ENCODE peak calls at places on chromosomes 2 and 18, in ten cellular contexts. One of them, this sample, is unnamed.
A peak's percentile ranks its signal among the peaks of the same experiment; 100 is the strongest.

GRCh38 chr2:25068193-25068592 is 26.3 kb downstream of the EFR3B start:
- DNase-seq in lower lobe of right lung: no peak
- DNase-seq in GM12891: no peak
- DNase-seq in T-cell: no peak
- DNase-seq in neural crest cell: no peak
- DNase-seq in KG1: no peak
- DNase-seq in activated CD4-positive, alpha-beta T cell treated with anti-CD3 and anti-CD28 coated beads, Interleukin-2, amount 10 ng/mL, durations not matched to agents 7 days and 5 days: no peak
- DNase-seq in CD8-positive, alpha-beta memory T cell: no peak
- DNase-seq in activated naive CD8-positive, alpha-beta T cell treated with anti-CD3 and anti-CD28 coated beads for 36 hours: no peak
- DNase-seq in H9: no peak
- DNase-seq in this sample: no peak

GRCh38 chr2:188089896-188090295 is 201.8 kb upstream of the GULP1 start:
- DNase-seq in CD8-positive, alpha-beta memory T cell: no peak
- DNase-seq in activated naive CD8-positive, alpha-beta T cell treated with anti-CD3 and anti-CD28 coated beads for 36 hours: no peak
- DNase-seq in activated CD4-positive, alpha-beta T cell treated with anti-CD3 and anti-CD28 coated beads, Interleukin-2, amount 10 ng/mL, durations not matched to agents 7 days and 5 days: no peak
- DNase-seq in H9: no peak
- DNase-seq in T-cell: no peak
- DNase-seq in lower lobe of right lung: no peak
- DNase-seq in GM12891: no peak
- DNase-seq in neural crest cell: no peak
- DNase-seq in KG1: no peak
- DNase-seq in this sample: no peak

GRCh38 chr2:64447317-64448060 is 6.5 kb upstream of the LGALSL start:
- DNase-seq in neural crest cell: no peak
- DNase-seq in GM12891: no peak
- DNase-seq in lower lobe of right lung: no peak
- DNase-seq in H9: no peak
- DNase-seq in T-cell: no peak
- DNase-seq in CD8-positive, alpha-beta memory T cell: no peak
- DNase-seq in KG1: no peak
- DNase-seq in activated CD4-positive, alpha-beta T cell treated with anti-CD3 and anti-CD28 coated beads, Interleukin-2, amount 10 ng/mL, durations not matched to agents 7 days and 5 days: no peak
- DNase-seq in activated naive CD8-positive, alpha-beta T cell treated with anti-CD3 and anti-CD28 coated beads for 36 hours: no peak
- DNase-seq in this sample: no peak

GRCh38 chr18:4453712-4454547 is 1.2 kb downstream of the DLGAP1 start:
- DNase-seq in lower lobe of right lung: peak; percentile 37
- DNase-seq in H9: peak; percentile 70
- DNase-seq in neural crest cell: peak; percentile 54
- DNase-seq in activated naive CD8-positive, alpha-beta T cell treated with anti-CD3 and anti-CD28 coated beads for 36 hours: no peak
- DNase-seq in T-cell: no peak
- DNase-seq in activated CD4-positive, alpha-beta T cell treated with anti-CD3 and anti-CD28 coated beads, Interleukin-2, amount 10 ng/mL, durations not matched to agents 7 days and 5 days: no peak
- DNase-seq in KG1: no peak
- DNase-seq in CD8-positive, alpha-beta memory T cell: no peak
- DNase-seq in GM12891: no peak
- DNase-seq in this sample: no peak

GRCh38 chr2:10036095-10036879 is 7.1 kb upstream of the KLF11 start:
- DNase-seq in GM12891: no peak
- DNase-seq in activated CD4-positive, alpha-beta T cell treated with anti-CD3 and anti-CD28 coated beads, Interleukin-2, amount 10 ng/mL, durations not matched to agents 7 days and 5 days: no peak
- DNase-seq in KG1: no peak
- DNase-seq in CD8-positive, alpha-beta memory T cell: peak; percentile 28
- DNase-seq in neural crest cell: no peak
- DNase-seq in lower lobe of right lung: peak; percentile 73
- DNase-seq in activated naive CD8-positive, alpha-beta T cell treated with anti-CD3 and anti-CD28 coated beads for 36 hours: peak; percentile 44
- DNase-seq in H9: no peak
- DNase-seq in T-cell: peak; percentile 43
- DNase-seq in this sample: peak; percentile 26

GRCh38 chr18:57895182-57895581 is 92.1 kb upstream of the ATP8B1 start:
- DNase-seq in activated naive CD8-positive, alpha-beta T cell treated with anti-CD3 and anti-CD28 coated beads for 36 hours: no peak
- DNase-seq in CD8-positive, alpha-beta memory T cell: no peak
- DNase-seq in GM12891: no peak
- DNase-seq in activated CD4-positive, alpha-beta T cell treated with anti-CD3 and anti-CD28 coated beads, Interleukin-2, amount 10 ng/mL, durations not matched to agents 7 days and 5 days: no peak
- DNase-seq in H9: no peak
- DNase-seq in KG1: no peak
- DNase-seq in neural crest cell: no peak
- DNase-seq in lower lobe of right lung: no peak
- DNase-seq in T-cell: no peak
- DNase-seq in this sample: no peak

GRCh38 chr2:230018153-230018552 is 50.6 kb downstream of the SLC16A14 start:
- DNase-seq in T-cell: no peak
- DNase-seq in neural crest cell: no peak
- DNase-seq in activated naive CD8-positive, alpha-beta T cell treated with anti-CD3 and anti-CD28 coated beads for 36 hours: no peak
- DNase-seq in KG1: no peak
- DNase-seq in H9: no peak
- DNase-seq in lower lobe of right lung: no peak
- DNase-seq in activated CD4-positive, alpha-beta T cell treated with anti-CD3 and anti-CD28 coated beads, Interleukin-2, amount 10 ng/mL, durations not matched to agents 7 days and 5 days: no peak
- DNase-seq in GM12891: no peak
- DNase-seq in CD8-positive, alpha-beta memory T cell: no peak
- DNase-seq in this sample: no peak

GRCh38 chr2:110768591-110768990 is 36.2 kb downstream of the ACOXL start:
- DNase-seq in KG1: no peak
- DNase-seq in neural crest cell: no peak
- DNase-seq in CD8-positive, alpha-beta memory T cell: no peak
- DNase-seq in lower lobe of right lung: no peak
- DNase-seq in GM12891: no peak
- DNase-seq in T-cell: no peak
- DNase-seq in activated naive CD8-positive, alpha-beta T cell treated with anti-CD3 and anti-CD28 coated beads for 36 hours: no peak
- DNase-seq in activated CD4-positive, alpha-beta T cell treated with anti-CD3 and anti-CD28 coated beads, Interleukin-2, amount 10 ng/mL, durations not matched to agents 7 days and 5 days: no peak
- DNase-seq in H9: no peak
- DNase-seq in this sample: no peak

GRCh38 chr2:177923323-177923722 is 149.3 kb downstream of the PDE11A start:
- DNase-seq in CD8-positive, alpha-beta memory T cell: no peak
- DNase-seq in activated naive CD8-positive, alpha-beta T cell treated with anti-CD3 and anti-CD28 coated beads for 36 hours: no peak
- DNase-seq in neural crest cell: no peak
- DNase-seq in GM12891: no peak
- DNase-seq in H9: no peak
- DNase-seq in KG1: no peak
- DNase-seq in activated CD4-positive, alpha-beta T cell treated with anti-CD3 and anti-CD28 coated beads, Interleukin-2, amount 10 ng/mL, durations not matched to agents 7 days and 5 days: no peak
- DNase-seq in lower lobe of right lung: no peak
- DNase-seq in T-cell: no peak
- DNase-seq in this sample: no peak

GRCh38 chr2:71786291-71787107 is 333.1 kb downstream of the DYSF start:
- DNase-seq in H9: peak; percentile 20
- DNase-seq in activated CD4-positive, alpha-beta T cell treated with anti-CD3 and anti-CD28 coated beads, Interleukin-2, amount 10 ng/mL, durations not matched to agents 7 days and 5 days: no peak
- DNase-seq in neural crest cell: no peak
- DNase-seq in GM12891: no peak
- DNase-seq in lower lobe of right lung: no peak
- DNase-seq in KG1: no peak
- DNase-seq in T-cell: no peak
- DNase-seq in activated naive CD8-positive, alpha-beta T cell treated with anti-CD3 and anti-CD28 coated beads for 36 hours: no peak
- DNase-seq in CD8-positive, alpha-beta memory T cell: no peak
- DNase-seq in this sample: no peak

GRCh38 chr2:45813003-45813601 is 161.6 kb downstream of the PRKCE start:
- DNase-seq in KG1: no peak
- DNase-seq in H9: no peak
- DNase-seq in activated naive CD8-positive, alpha-beta T cell treated with anti-CD3 and anti-CD28 coated beads for 36 hours: no peak
- DNase-seq in CD8-positive, alpha-beta memory T cell: no peak
- DNase-seq in T-cell: no peak
- DNase-seq in neural crest cell: peak; percentile 6
- DNase-seq in GM12891: no peak
- DNase-seq in activated CD4-positive, alpha-beta T cell treated with anti-CD3 and anti-CD28 coated beads, Interleukin-2, amount 10 ng/mL, durations not matched to agents 7 days and 5 days: no peak
- DNase-seq in lower lobe of right lung: no peak
- DNase-seq in this sample: no peak

GRCh38 chr2:166765141-166765540 is 123.1 kb upstream of the XIRP2 start:
- DNase-seq in H9: peak; percentile 58
- DNase-seq in activated CD4-positive, alpha-beta T cell treated with anti-CD3 and anti-CD28 coated beads, Interleukin-2, amount 10 ng/mL, durations not matched to agents 7 days and 5 days: no peak
- DNase-seq in T-cell: no peak
- DNase-seq in lower lobe of right lung: no peak
- DNase-seq in neural crest cell: no peak
- DNase-seq in KG1: no peak
- DNase-seq in GM12891: no peak
- DNase-seq in activated naive CD8-positive, alpha-beta T cell treated with anti-CD3 and anti-CD28 coated beads for 36 hours: no peak
- DNase-seq in CD8-positive, alpha-beta memory T cell: no peak
- DNase-seq in this sample: no peak

GRCh38 chr2:65278450-65279030 is 50.9 kb downstream of the ACTR2 start:
- DNase-seq in activated naive CD8-positive, alpha-beta T cell treated with anti-CD3 and anti-CD28 coated beads for 36 hours: no peak
- DNase-seq in T-cell: no peak
- DNase-seq in neural crest cell: no peak
- DNase-seq in H9: no peak
- DNase-seq in GM12891: no peak
- DNase-seq in lower lobe of right lung: no peak
- DNase-seq in activated CD4-positive, alpha-beta T cell treated with anti-CD3 and anti-CD28 coated beads, Interleukin-2, amount 10 ng/mL, durations not matched to agents 7 days and 5 days: no peak
- DNase-seq in KG1: no peak
- DNase-seq in CD8-positive, alpha-beta memory T cell: no peak
- DNase-seq in this sample: no peak

GRCh38 chr18:649341-649740 is 8.1 kb upstream of the TYMS start:
- DNase-seq in H9: no peak
- DNase-seq in CD8-positive, alpha-beta memory T cell: no peak
- DNase-seq in GM12891: no peak
- DNase-seq in lower lobe of right lung: no peak
- DNase-seq in T-cell: no peak
- DNase-seq in activated naive CD8-positive, alpha-beta T cell treated with anti-CD3 and anti-CD28 coated beads for 36 hours: no peak
- DNase-seq in KG1: no peak
- DNase-seq in neural crest cell: no peak
- DNase-seq in activated CD4-positive, alpha-beta T cell treated with anti-CD3 and anti-CD28 coated beads, Interleukin-2, amount 10 ng/mL, durations not matched to agents 7 days and 5 days: no peak
- DNase-seq in this sample: no peak

GRCh38 chr2:58436842-58437241 is 195.7 kb upstream of the FANCL start:
- DNase-seq in activated naive CD8-positive, alpha-beta T cell treated with anti-CD3 and anti-CD28 coated beads for 36 hours: no peak
- DNase-seq in lower lobe of right lung: no peak
- DNase-seq in CD8-positive, alpha-beta memory T cell: no peak
- DNase-seq in neural crest cell: no peak
- DNase-seq in GM12891: no peak
- DNase-seq in T-cell: no peak
- DNase-seq in KG1: no peak
- DNase-seq in H9: no peak
- DNase-seq in activated CD4-positive, alpha-beta T cell treated with anti-CD3 and anti-CD28 coated beads, Interleukin-2, amount 10 ng/mL, durations not matched to agents 7 days and 5 days: no peak
- DNase-seq in this sample: no peak

GRCh38 chr2:230472619-230473018 is 56.6 kb downstream of the SP100 start:
- DNase-seq in lower lobe of right lung: no peak
- DNase-seq in neural crest cell: no peak
- DNase-seq in activated CD4-positive, alpha-beta T cell treated with anti-CD3 and anti-CD28 coated beads, Interleukin-2, amount 10 ng/mL, durations not matched to agents 7 days and 5 days: no peak
- DNase-seq in GM12891: no peak
- DNase-seq in H9: no peak
- DNase-seq in activated naive CD8-positive, alpha-beta T cell treated with anti-CD3 and anti-CD28 coated beads for 36 hours: peak; percentile 45
- DNase-seq in CD8-positive, alpha-beta memory T cell: no peak
- DNase-seq in KG1: no peak
- DNase-seq in T-cell: no peak
- DNase-seq in this sample: no peak

GRCh38 chr2:17813015-17813741 is 3.1 kb upstream of the MSGN1 start:
- DNase-seq in GM12891: no peak
- DNase-seq in lower lobe of right lung: no peak
- DNase-seq in neural crest cell: no peak
- DNase-seq in activated naive CD8-positive, alpha-beta T cell treated with anti-CD3 and anti-CD28 coated beads for 36 hours: no peak
- DNase-seq in activated CD4-positive, alpha-beta T cell treated with anti-CD3 and anti-CD28 coated beads, Interleukin-2, amount 10 ng/mL, durations not matched to agents 7 days and 5 days: no peak
- DNase-seq in H9: no peak
- DNase-seq in T-cell: no peak
- DNase-seq in CD8-positive, alpha-beta memory T cell: no peak
- DNase-seq in KG1: no peak
- DNase-seq in this sample: no peak

GRCh38 chr2:210000464-210001324 is 1.7 kb upstream of the RPE start:
- DNase-seq in GM12891: no peak
- DNase-seq in neural crest cell: no peak
- DNase-seq in H9: no peak
- DNase-seq in lower lobe of right lung: peak; percentile 46
- DNase-seq in KG1: no peak
- DNase-seq in activated CD4-positive, alpha-beta T cell treated with anti-CD3 and anti-CD28 coated beads, Interleukin-2, amount 10 ng/mL, durations not matched to agents 7 days and 5 days: no peak
- DNase-seq in activated naive CD8-positive, alpha-beta T cell treated with anti-CD3 and anti-CD28 coated beads for 36 hours: no peak
- DNase-seq in CD8-positive, alpha-beta memory T cell: no peak
- DNase-seq in T-cell: no peak
- DNase-seq in this sample: no peak

GRCh38 chr18:44520981-44521672 is 159.6 kb upstream of the SETBP1 start:
- DNase-seq in GM12891: no peak
- DNase-seq in activated naive CD8-positive, alpha-beta T cell treated with anti-CD3 and anti-CD28 coated beads for 36 hours: no peak
- DNase-seq in H9: no peak
- DNase-seq in CD8-positive, alpha-beta memory T cell: no peak
- DNase-seq in neural crest cell: no peak
- DNase-seq in lower lobe of right lung: no peak
- DNase-seq in activated CD4-positive, alpha-beta T cell treated with anti-CD3 and anti-CD28 coated beads, Interleukin-2, amount 10 ng/mL, durations not matched to agents 7 days and 5 days: no peak
- DNase-seq in T-cell: no peak
- DNase-seq in KG1: no peak
- DNase-seq in this sample: no peak

GRCh38 chr2:241542278-241542605 is 16.3 kb upstream of the BOK start:
- DNase-seq in activated naive CD8-positive, alpha-beta T cell treated with anti-CD3 and anti-CD28 coated beads for 36 hours: no peak
- DNase-seq in GM12891: no peak
- DNase-seq in KG1: no peak
- DNase-seq in activated CD4-positive, alpha-beta T cell treated with anti-CD3 and anti-CD28 coated beads, Interleukin-2, amount 10 ng/mL, durations not matched to agents 7 days and 5 days: no peak
- DNase-seq in neural crest cell: no peak
- DNase-seq in T-cell: no peak
- DNase-seq in lower lobe of right lung: peak; percentile 81
- DNase-seq in CD8-positive, alpha-beta memory T cell: no peak
- DNase-seq in H9: no peak
- DNase-seq in this sample: no peak

GRCh38 chr2:215361876-215362561 is 50.2 kb downstream of the ATIC start:
- DNase-seq in activated CD4-positive, alpha-beta T cell treated with anti-CD3 and anti-CD28 coated beads, Interleukin-2, amount 10 ng/mL, durations not matched to agents 7 days and 5 days: no peak
- DNase-seq in H9: no peak
- DNase-seq in neural crest cell: no peak
- DNase-seq in CD8-positive, alpha-beta memory T cell: no peak
- DNase-seq in T-cell: no peak
- DNase-seq in lower lobe of right lung: no peak
- DNase-seq in activated naive CD8-positive, alpha-beta T cell treated with anti-CD3 and anti-CD28 coated beads for 36 hours: no peak
- DNase-seq in GM12891: no peak
- DNase-seq in KG1: no peak
- DNase-seq in this sample: no peak

GRCh38 chr2:136411946-136412345 is 294.0 kb upstream of the CXCR4 start:
- DNase-seq in activated naive CD8-positive, alpha-beta T cell treated with anti-CD3 and anti-CD28 coated beads for 36 hours: no peak
- DNase-seq in neural crest cell: no peak
- DNase-seq in lower lobe of right lung: no peak
- DNase-seq in activated CD4-positive, alpha-beta T cell treated with anti-CD3 and anti-CD28 coated beads, Interleukin-2, amount 10 ng/mL, durations not matched to agents 7 days and 5 days: no peak
- DNase-seq in T-cell: no peak
- DNase-seq in GM12891: no peak
- DNase-seq in CD8-positive, alpha-beta memory T cell: no peak
- DNase-seq in H9: no peak
- DNase-seq in KG1: no peak
- DNase-seq in this sample: no peak

GRCh38 chr18:8787764-8788163 is 82.4 kb downstream of the MTCL1 start:
- DNase-seq in activated CD4-positive, alpha-beta T cell treated with anti-CD3 and anti-CD28 coated beads, Interleukin-2, amount 10 ng/mL, durations not matched to agents 7 days and 5 days: no peak
- DNase-seq in neural crest cell: no peak
- DNase-seq in GM12891: no peak
- DNase-seq in lower lobe of right lung: no peak
- DNase-seq in activated naive CD8-positive, alpha-beta T cell treated with anti-CD3 and anti-CD28 coated beads for 36 hours: no peak
- DNase-seq in KG1: no peak
- DNase-seq in T-cell: no peak
- DNase-seq in H9: no peak
- DNase-seq in CD8-positive, alpha-beta memory T cell: no peak
- DNase-seq in this sample: no peak

GRCh38 chr2:71446505-71446904 is 6.9 kb upstream of the DYSF start:
- DNase-seq in neural crest cell: no peak
- DNase-seq in KG1: no peak
- DNase-seq in T-cell: no peak
- DNase-seq in lower lobe of right lung: no peak
- DNase-seq in H9: no peak
- DNase-seq in CD8-positive, alpha-beta memory T cell: no peak
- DNase-seq in activated naive CD8-positive, alpha-beta T cell treated with anti-CD3 and anti-CD28 coated beads for 36 hours: no peak
- DNase-seq in GM12891: no peak
- DNase-seq in activated CD4-positive, alpha-beta T cell treated with anti-CD3 and anti-CD28 coated beads, Interleukin-2, amount 10 ng/mL, durations not matched to agents 7 days and 5 days: no peak
- DNase-seq in this sample: no peak

GRCh38 chr2:99822487-99823218 is 319.7 kb downstream of the AFF3 start:
- DNase-seq in H9: peak; percentile 39
- DNase-seq in KG1: no peak
- DNase-seq in activated CD4-positive, alpha-beta T cell treated with anti-CD3 and anti-CD28 coated beads, Interleukin-2, amount 10 ng/mL, durations not matched to agents 7 days and 5 days: no peak
- DNase-seq in neural crest cell: peak; percentile 28
- DNase-seq in T-cell: no peak
- DNase-seq in lower lobe of right lung: no peak
- DNase-seq in activated naive CD8-positive, alpha-beta T cell treated with anti-CD3 and anti-CD28 coated beads for 36 hours: no peak
- DNase-seq in GM12891: no peak
- DNase-seq in CD8-positive, alpha-beta memory T cell: no peak
- DNase-seq in this sample: no peak

GRCh38 chr2:236744316-236745105 is 174.9 kb downstream of the ACKR3 start:
- DNase-seq in activated CD4-positive, alpha-beta T cell treated with anti-CD3 and anti-CD28 coated beads, Interleukin-2, amount 10 ng/mL, durations not matched to agents 7 days and 5 days: no peak
- DNase-seq in H9: no peak
- DNase-seq in CD8-positive, alpha-beta memory T cell: no peak
- DNase-seq in GM12891: no peak
- DNase-seq in activated naive CD8-positive, alpha-beta T cell treated with anti-CD3 and anti-CD28 coated beads for 36 hours: no peak
- DNase-seq in KG1: no peak
- DNase-seq in T-cell: no peak
- DNase-seq in neural crest cell: no peak
- DNase-seq in lower lobe of right lung: no peak
- DNase-seq in this sample: no peak

GRCh38 chr2:67451086-67451832 is 54.1 kb downstream of the ETAA1 start:
- DNase-seq in activated CD4-positive, alpha-beta T cell treated with anti-CD3 and anti-CD28 coated beads, Interleukin-2, amount 10 ng/mL, durations not matched to agents 7 days and 5 days: no peak
- DNase-seq in activated naive CD8-positive, alpha-beta T cell treated with anti-CD3 and anti-CD28 coated beads for 36 hours: no peak
- DNase-seq in CD8-positive, alpha-beta memory T cell: no peak
- DNase-seq in lower lobe of right lung: no peak
- DNase-seq in H9: no peak
- DNase-seq in T-cell: no peak
- DNase-seq in KG1: no peak
- DNase-seq in GM12891: no peak
- DNase-seq in neural crest cell: no peak
- DNase-seq in this sample: no peak

GRCh38 chr2:28009732-28010131 is 119.2 kb downstream of the BABAM2 start:
- DNase-seq in KG1: no peak
- DNase-seq in CD8-positive, alpha-beta memory T cell: no peak
- DNase-seq in activated naive CD8-positive, alpha-beta T cell treated with anti-CD3 and anti-CD28 coated beads for 36 hours: no peak
- DNase-seq in GM12891: no peak
- DNase-seq in T-cell: no peak
- DNase-seq in neural crest cell: no peak
- DNase-seq in activated CD4-positive, alpha-beta T cell treated with anti-CD3 and anti-CD28 coated beads, Interleukin-2, amount 10 ng/mL, durations not matched to agents 7 days and 5 days: no peak
- DNase-seq in H9: no peak
- DNase-seq in lower lobe of right lung: no peak
- DNase-seq in this sample: no peak

This sample was measured in MM.1S.